ENCODE peak calls at places on chromosome 16, in four cellular contexts. One of them, this sample, is unnamed.

GRCh38 chr16:12095275-12096161 is 119.0 kb downstream of the SNX29 start:
- DNase-seq in GF-D8: no peak
- DNase-seq in activated naive CD8-positive, alpha-beta T cell treated with anti-CD3 and anti-CD28 coated beads for 36 hours: peak
- DNase-seq in effector memory CD8-positive, alpha-beta T cell: peak
- DNase-seq in this sample: peak

GRCh38 chr16:2152695-2153506 is 2.7 kb upstream of the TRAF7 start:
- DNase-seq in GF-D8: no peak
- DNase-seq in activated naive CD8-positive, alpha-beta T cell treated with anti-CD3 and anti-CD28 coated beads for 36 hours: peak
- DNase-seq in effector memory CD8-positive, alpha-beta T cell: no peak
- DNase-seq in this sample: no peak

GRCh38 chr16:86129541-86129940 is 230.6 kb downstream of the IRF8 start:
- DNase-seq in GF-D8: no peak
- DNase-seq in activated naive CD8-positive, alpha-beta T cell treated with anti-CD3 and anti-CD28 coated beads for 36 hours: no peak
- DNase-seq in effector memory CD8-positive, alpha-beta T cell: no peak
- DNase-seq in this sample: no peak

GRCh38 chr16:56994311-56994710 is 5.0 kb downstream of the NLRC5 start:
- DNase-seq in GF-D8: no peak
- DNase-seq in activated naive CD8-positive, alpha-beta T cell treated with anti-CD3 and anti-CD28 coated beads for 36 hours: no peak
- DNase-seq in effector memory CD8-positive, alpha-beta T cell: no peak
- DNase-seq in this sample: no peak

GRCh38 chr16:66326995-66327513 is 39.4 kb upstream of the CDH5 start:
- DNase-seq in GF-D8: no peak
- DNase-seq in activated naive CD8-positive, alpha-beta T cell treated with anti-CD3 and anti-CD28 coated beads for 36 hours: no peak
- DNase-seq in effector memory CD8-positive, alpha-beta T cell: no peak
- DNase-seq in this sample: no peak

GRCh38 chr16:76777721-76778120 is 413.3 kb upstream of the MON1B start:
- DNase-seq in GF-D8: no peak
- DNase-seq in activated naive CD8-positive, alpha-beta T cell treated with anti-CD3 and anti-CD28 coated beads for 36 hours: no peak
- DNase-seq in effector memory CD8-positive, alpha-beta T cell: no peak
- DNase-seq in this sample: no peak

GRCh38 chr16:29014561-29015029 is 29.7 kb downstream of the LAT start:
- DNase-seq in GF-D8: no peak
- DNase-seq in activated naive CD8-positive, alpha-beta T cell treated with anti-CD3 and anti-CD28 coated beads for 36 hours: no peak
- DNase-seq in effector memory CD8-positive, alpha-beta T cell: no peak
- DNase-seq in this sample: no peak

GRCh38 chr16:49986351-49987124 is 38.5 kb upstream of the CNEP1R1 start:
- DNase-seq in GF-D8: no peak
- DNase-seq in activated naive CD8-positive, alpha-beta T cell treated with anti-CD3 and anti-CD28 coated beads for 36 hours: no peak
- DNase-seq in effector memory CD8-positive, alpha-beta T cell: no peak
- DNase-seq in this sample: peak

GRCh38 chr16:68760671-68761275 is 23.7 kb downstream of the CDH1 start:
- DNase-seq in GF-D8: no peak
- DNase-seq in activated naive CD8-positive, alpha-beta T cell treated with anti-CD3 and anti-CD28 coated beads for 36 hours: peak
- DNase-seq in effector memory CD8-positive, alpha-beta T cell: no peak
- DNase-seq in this sample: no peak

GRCh38 chr16:87723224-87723619 is 42.6 kb downstream of the KLHDC4 start:
- DNase-seq in GF-D8: no peak
- DNase-seq in activated naive CD8-positive, alpha-beta T cell treated with anti-CD3 and anti-CD28 coated beads for 36 hours: no peak
- DNase-seq in effector memory CD8-positive, alpha-beta T cell: no peak
- DNase-seq in this sample: peak

GRCh38 chr16:2592786-2593185 is 55.0 kb downstream of the PDPK1 start:
- DNase-seq in GF-D8: no peak
- DNase-seq in activated naive CD8-positive, alpha-beta T cell treated with anti-CD3 and anti-CD28 coated beads for 36 hours: no peak
- DNase-seq in effector memory CD8-positive, alpha-beta T cell: no peak
- DNase-seq in this sample: peak

GRCh38 chr16:17830651-17831050 is 359.9 kb upstream of the XYLT1 start:
- DNase-seq in GF-D8: no peak
- DNase-seq in activated naive CD8-positive, alpha-beta T cell treated with anti-CD3 and anti-CD28 coated beads for 36 hours: no peak
- DNase-seq in effector memory CD8-positive, alpha-beta T cell: no peak
- DNase-seq in this sample: no peak

GRCh38 chr16:49019081-49019633 is 262.5 kb downstream of the CBLN1 start:
- DNase-seq in GF-D8: no peak
- DNase-seq in activated naive CD8-positive, alpha-beta T cell treated with anti-CD3 and anti-CD28 coated beads for 36 hours: no peak
- DNase-seq in effector memory CD8-positive, alpha-beta T cell: no peak
- DNase-seq in this sample: no peak

GRCh38 chr16:53052519-53053501 is at the start of gene CHD9NB:
- DNase-seq in GF-D8: peak
- DNase-seq in activated naive CD8-positive, alpha-beta T cell treated with anti-CD3 and anti-CD28 coated beads for 36 hours: no peak
- DNase-seq in effector memory CD8-positive, alpha-beta T cell: no peak
- DNase-seq in this sample: peak

GRCh38 chr16:20336955-20337354 is 9.6 kb upstream of the GP2 start:
- DNase-seq in GF-D8: no peak
- DNase-seq in activated naive CD8-positive, alpha-beta T cell treated with anti-CD3 and anti-CD28 coated beads for 36 hours: no peak
- DNase-seq in effector memory CD8-positive, alpha-beta T cell: no peak
- DNase-seq in this sample: no peak

GRCh38 chr16:20920091-20920490 is 19.5 kb downstream of the LYRM1 start:
- DNase-seq in GF-D8: no peak
- DNase-seq in activated naive CD8-positive, alpha-beta T cell treated with anti-CD3 and anti-CD28 coated beads for 36 hours: peak
- DNase-seq in effector memory CD8-positive, alpha-beta T cell: no peak
- DNase-seq in this sample: no peak

GRCh38 chr16:30163538-30163937 is 19.9 kb upstream of the CORO1A start:
- DNase-seq in GF-D8: no peak
- DNase-seq in activated naive CD8-positive, alpha-beta T cell treated with anti-CD3 and anti-CD28 coated beads for 36 hours: no peak
- DNase-seq in effector memory CD8-positive, alpha-beta T cell: no peak
- DNase-seq in this sample: no peak

GRCh38 chr16:8905795-8906591 is 23.8 kb downstream of the LITAFD start:
- DNase-seq in GF-D8: no peak
- DNase-seq in activated naive CD8-positive, alpha-beta T cell treated with anti-CD3 and anti-CD28 coated beads for 36 hours: no peak
- DNase-seq in effector memory CD8-positive, alpha-beta T cell: no peak
- DNase-seq in this sample: no peak

GRCh38 chr16:22232277-22233049 is 26.4 kb downstream of the EEF2K start:
- DNase-seq in GF-D8: no peak
- DNase-seq in activated naive CD8-positive, alpha-beta T cell treated with anti-CD3 and anti-CD28 coated beads for 36 hours: peak
- DNase-seq in effector memory CD8-positive, alpha-beta T cell: no peak
- DNase-seq in this sample: no peak

GRCh38 chr16:22684282-22685161 is 129.4 kb upstream of the HS3ST2 start:
- DNase-seq in GF-D8: no peak
- DNase-seq in activated naive CD8-positive, alpha-beta T cell treated with anti-CD3 and anti-CD28 coated beads for 36 hours: no peak
- DNase-seq in effector memory CD8-positive, alpha-beta T cell: no peak
- DNase-seq in this sample: no peak

GRCh38 chr16:57969451-57970123 is 1.3 kb downstream of the CNGB1 start:
- DNase-seq in GF-D8: no peak
- DNase-seq in activated naive CD8-positive, alpha-beta T cell treated with anti-CD3 and anti-CD28 coated beads for 36 hours: no peak
- DNase-seq in effector memory CD8-positive, alpha-beta T cell: no peak
- DNase-seq in this sample: no peak

GRCh38 chr16:29784901-29785500 is 5.5 kb upstream of the KIF22 start:
- DNase-seq in GF-D8: no peak
- DNase-seq in activated naive CD8-positive, alpha-beta T cell treated with anti-CD3 and anti-CD28 coated beads for 36 hours: peak
- DNase-seq in effector memory CD8-positive, alpha-beta T cell: peak
- DNase-seq in this sample: no peak

GRCh38 chr16:82295306-82296201 is 125.5 kb upstream of the MPHOSPH6 start:
- DNase-seq in GF-D8: no peak
- DNase-seq in activated naive CD8-positive, alpha-beta T cell treated with anti-CD3 and anti-CD28 coated beads for 36 hours: no peak
- DNase-seq in effector memory CD8-positive, alpha-beta T cell: no peak
- DNase-seq in this sample: no peak

GRCh38 chr16:68737730-68738590 is 868 bp downstream of the CDH1 start:
- DNase-seq in GF-D8: no peak
- DNase-seq in activated naive CD8-positive, alpha-beta T cell treated with anti-CD3 and anti-CD28 coated beads for 36 hours: peak
- DNase-seq in effector memory CD8-positive, alpha-beta T cell: no peak
- DNase-seq in this sample: peak

GRCh38 chr16:56935201-56935600 is 3.3 kb downstream of the HERPUD1 start:
- DNase-seq in GF-D8: no peak
- DNase-seq in activated naive CD8-positive, alpha-beta T cell treated with anti-CD3 and anti-CD28 coated beads for 36 hours: no peak
- DNase-seq in effector memory CD8-positive, alpha-beta T cell: no peak
- DNase-seq in this sample: no peak

GRCh38 chr16:65876200-65876498 is 490.3 kb upstream of the CDH5 start:
- DNase-seq in GF-D8: no peak
- DNase-seq in activated naive CD8-positive, alpha-beta T cell treated with anti-CD3 and anti-CD28 coated beads for 36 hours: no peak
- DNase-seq in effector memory CD8-positive, alpha-beta T cell: no peak
- DNase-seq in this sample: no peak

GRCh38 chr16:30896203-30896889 is at the start of gene CTF1:
- DNase-seq in GF-D8: no peak
- DNase-seq in activated naive CD8-positive, alpha-beta T cell treated with anti-CD3 and anti-CD28 coated beads for 36 hours: no peak
- DNase-seq in effector memory CD8-positive, alpha-beta T cell: no peak
- DNase-seq in this sample: peak

GRCh38 chr16:47644166-47644565 is 183.0 kb downstream of the PHKB start:
- DNase-seq in GF-D8: no peak
- DNase-seq in activated naive CD8-positive, alpha-beta T cell treated with anti-CD3 and anti-CD28 coated beads for 36 hours: no peak
- DNase-seq in effector memory CD8-positive, alpha-beta T cell: no peak
- DNase-seq in this sample: no peak

GRCh38 chr16:24748242-24748641 is 18.8 kb downstream of the TNRC6A start:
- DNase-seq in GF-D8: peak
- DNase-seq in activated naive CD8-positive, alpha-beta T cell treated with anti-CD3 and anti-CD28 coated beads for 36 hours: no peak
- DNase-seq in effector memory CD8-positive, alpha-beta T cell: no peak
- DNase-seq in this sample: no peak

GRCh38 chr16:11291021-11291716 is 10.0 kb upstream of the PRM1 start:
- DNase-seq in GF-D8: no peak
- DNase-seq in activated naive CD8-positive, alpha-beta T cell treated with anti-CD3 and anti-CD28 coated beads for 36 hours: no peak
- DNase-seq in effector memory CD8-positive, alpha-beta T cell: no peak
- DNase-seq in this sample: no peak